ENCODE peak calls at places on chromosomes 16 and 17, in five cellular contexts. P is PC-9, F is heart right ventricle, Y is esophagus squamous epithelium, T is Panc1. K is an unnamed sample.

GRCh38 chr16:86068722-86069121 is 169.8 kb downstream of the IRF8 start:
- DNase-seq in P (no peak), F (no peak), Y (no peak), T (no peak), K (peak; percentile 19)

GRCh38 chr16:15610369-15610871 is 32.5 kb downstream of the MARF1 start:
- DNase-seq in P (no peak), F (no peak), Y (no peak), T (no peak), K (no peak)

GRCh38 chr16:31527617-31528287 is at the start of gene AHSP:
- DNase-seq in P (no peak), F (no peak), Y (no peak), T (no peak), K (no peak)

GRCh38 chr17:2710075-2710803 is 1.3 kb downstream of the CLUH start:
- DNase-seq in P (peak; percentile 34), F (no peak), Y (no peak), T (no peak), K (peak; percentile 66)

GRCh38 chr17:73635101-73635767 is 9.0 kb downstream of the SDK2 start:
- DNase-seq in P (no peak), F (no peak), Y (no peak), T (no peak), K (no peak)

GRCh38 chr17:34301986-34302385 is 16.4 kb downstream of the CCL11 start:
- DNase-seq in P (no peak), F (no peak), Y (no peak), T (no peak), K (no peak)

GRCh38 chr17:81249233-81250040 is 10.3 kb downstream of the NDUFAF8 start:
- DNase-seq in P (no peak), F (peak; percentile 10), Y (no peak), T (no peak), K (peak; percentile 68)

GRCh38 chr16:2205104-2205966 is at the start of gene MLST8:
- DNase-seq in P (peak; percentile 56), F (peak; percentile 91), Y (peak; percentile 57), T (no peak), K (peak; percentile 96)

GRCh38 chr16:89944773-89945172 is 3.8 kb upstream of the DEF8 start:
- DNase-seq in P (no peak), F (no peak), Y (no peak), T (no peak), K (no peak)

GRCh38 chr17:38741853-38742421 is 6.2 kb downstream of the PCGF2 start:
- DNase-seq in P (no peak), F (no peak), Y (no peak), T (no peak), K (no peak)

GRCh38 chr16:71895679-71896385 is 501 bp downstream of the IST1 start:
- DNase-seq in P (peak; percentile 42), F (peak; percentile 50), Y (no peak), T (no peak), K (peak; percentile 84)

GRCh38 chr17:28963841-28964240 is 12.5 kb upstream of the PHF12 start:
- DNase-seq in P (no peak), F (no peak), Y (no peak), T (no peak), K (peak; percentile 50)

GRCh38 chr17:4438162-4438944 is 4.6 kb downstream of the SPNS3 start:
- DNase-seq in P (no peak), F (no peak), Y (no peak), T (no peak), K (no peak)

GRCh38 chr16:81738831-81739496 is 40.1 kb upstream of the PLCG2 start:
- DNase-seq in P (no peak), F (peak; percentile 54), Y (peak; percentile 74), T (no peak), K (peak; percentile 87)

GRCh38 chr16:89102035-89102776 is 8.6 kb downstream of the ACSF3 start:
- DNase-seq in P (no peak), F (no peak), Y (no peak), T (no peak), K (peak; percentile 64)

GRCh38 chr16:81500833-81501521 is 56.4 kb downstream of the CMIP start:
- DNase-seq in P (no peak), F (no peak), Y (no peak), T (no peak), K (peak; percentile 57)

GRCh38 chr17:10805911-10806310 is 2.0 kb upstream of the TMEM238L start:
- DNase-seq in P (no peak), F (no peak), Y (no peak), T (no peak), K (no peak)

GRCh38 chr16:3842994-3843393 is 37.5 kb downstream of the CREBBP start:
- DNase-seq in P (no peak), F (no peak), Y (no peak), T (no peak), K (no peak)

GRCh38 chr17:2020721-2021120 is 4.4 kb downstream of the RTN4RL1 start:
- DNase-seq in P (peak; percentile 19), F (no peak), Y (no peak), T (no peak), K (no peak)

GRCh38 chr16:2799852-2800226 is 1.6 kb downstream of the PRSS41 start:
- DNase-seq in P (peak; percentile 87), F (no peak), Y (no peak), T (peak; percentile 60), K (no peak)

GRCh38 chr16:76278976-76279375 is 1.8 kb downstream of the CNTNAP4 start:
- DNase-seq in P (no peak), F (no peak), Y (no peak), T (peak; percentile 7), K (no peak)

GRCh38 chr17:5877948-5878347 is 192.2 kb upstream of the WSCD1 start:
- DNase-seq in P (no peak), F (peak; percentile 37), Y (no peak), T (no peak), K (no peak)

GRCh38 chr17:2087597-2088211 is 32.8 kb downstream of the HIC1 start:
- DNase-seq in P (peak; percentile 12), F (no peak), Y (no peak), T (no peak), K (peak; percentile 77)

GRCh38 chr17:27446569-27447301 is 9.5 kb upstream of the KSR1 start:
- DNase-seq in P (peak; percentile 57), F (no peak), Y (no peak), T (no peak), K (no peak)

GRCh38 chr16:3149193-3149530 is 14.3 kb downstream of the ZNF213 start:
- DNase-seq in P (peak; percentile 28), F (no peak), Y (no peak), T (no peak), K (peak; percentile 77)

GRCh38 chr16:1281517-1281916 is 25.6 kb downstream of the TPSD1 start:
- DNase-seq in P (no peak), F (no peak), Y (no peak), T (no peak), K (no peak)

GRCh38 chr16:72858611-72859493 is 189.1 kb downstream of the ZFHX3 start:
- DNase-seq in P (no peak), F (no peak), Y (no peak), T (no peak), K (no peak)

GRCh38 chr16:47712276-47713224 is 251.4 kb downstream of the PHKB start:
- DNase-seq in P (no peak), F (no peak), Y (no peak), T (no peak), K (peak; percentile 73)

GRCh38 chr16:1035066-1035415 is 37.5 kb upstream of the SSTR5 start:
- DNase-seq in P (no peak), F (peak; percentile 3), Y (no peak), T (no peak), K (no peak)

GRCh38 chr17:1643999-1644492 is 1.5 kb downstream of the SCARF1 start:
- DNase-seq in P (no peak), F (no peak), Y (no peak), T (no peak), K (no peak)

GRCh38 chr16:84559311-84559932 is 55.0 kb upstream of the MEAK7 start:
- DNase-seq in P (no peak), F (no peak), Y (no peak), T (no peak), K (no peak)

GRCh38 chr17:64130559-64131001 is 636 bp upstream of the ERN1 start:
- DNase-seq in P (no peak), F (no peak), Y (no peak), T (no peak), K (peak; percentile 80)

GRCh38 chr17:47720754-47721533 is 12.1 kb upstream of the TBX21 start:
- DNase-seq in P (peak; percentile 80), F (no peak), Y (no peak), T (no peak), K (no peak)

GRCh38 chr17:17871913-17872312 is 35.1 kb upstream of the SREBF1 start:
- DNase-seq in P (no peak), F (no peak), Y (no peak), T (no peak), K (no peak)

DNA sequence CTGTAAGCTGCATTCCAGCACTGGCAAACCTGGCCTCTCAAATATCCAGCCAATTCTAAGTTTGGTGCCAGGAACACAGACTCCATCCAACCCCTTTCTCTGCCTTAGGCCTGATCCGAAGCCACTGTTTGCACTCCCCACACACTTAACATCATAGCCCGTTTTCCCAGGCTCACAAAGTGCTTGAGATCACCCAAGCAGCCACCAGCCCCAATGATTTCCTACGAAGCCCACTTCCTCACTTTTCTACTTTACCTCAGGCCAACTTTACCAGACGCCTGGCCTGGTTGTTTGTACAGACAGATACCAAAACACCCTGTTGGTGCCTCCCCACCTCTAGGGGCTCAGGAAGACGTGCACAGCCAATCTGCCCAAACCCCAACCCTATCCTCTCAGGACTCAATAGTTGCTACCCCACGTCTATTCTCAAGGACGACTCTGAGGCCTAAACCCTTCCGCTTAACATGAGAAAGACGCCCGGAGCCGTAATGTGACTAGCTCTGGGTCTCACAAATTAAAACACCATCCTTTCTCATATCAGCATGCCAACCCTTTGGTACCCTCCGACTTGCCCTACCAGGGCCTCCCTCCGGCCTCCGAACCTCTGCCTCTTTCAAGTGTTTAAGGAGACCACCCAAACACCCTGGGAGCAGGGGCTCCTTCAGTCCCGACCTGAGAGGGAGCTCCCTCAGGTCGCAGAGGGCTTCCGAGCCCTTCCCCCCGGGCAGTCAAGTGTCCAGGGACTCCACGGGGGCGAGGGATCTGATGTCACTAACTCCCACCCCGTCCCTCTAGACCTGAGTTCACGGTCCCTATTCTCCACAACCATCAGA is 3.4 kb upstream of the PER1 start:
- DNase-seq in P (no peak), F (no peak), Y (no peak), T (no peak), K (peak; percentile 45)
- H3K27ac ChIP-seq in P (peak overlapping the region; percentile 39), F (peak overlapping the region; percentile 98), Y (peak overlapping the region; percentile 99), T (peak overlapping the region; percentile 82), K (peak overlapping the region; percentile 99)

DNA sequence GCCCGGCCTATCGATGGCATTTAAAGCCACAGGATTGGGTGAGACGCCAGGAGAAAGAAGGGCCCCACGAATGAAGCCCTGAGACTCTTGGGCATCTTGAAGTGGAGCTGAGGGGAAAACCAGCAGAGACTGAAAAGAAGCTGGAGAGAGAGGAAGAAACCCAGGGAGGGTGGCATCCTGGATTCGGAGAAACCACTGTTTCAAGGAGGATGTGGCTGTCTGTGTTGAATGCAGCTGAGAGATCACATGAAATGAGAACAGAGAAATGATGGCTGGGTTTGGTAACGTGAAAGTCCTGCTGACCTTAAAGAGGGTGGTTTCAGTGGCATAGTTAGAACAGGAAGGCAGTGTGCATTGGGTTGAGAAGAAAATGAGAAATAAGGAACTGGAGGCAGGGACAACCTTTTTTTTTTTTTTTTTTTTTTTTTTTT is 3.8 kb downstream of the TNFSF12 start:
- DNase-seq in P (no peak), F (no peak), Y (no peak), T (no peak), K (no peak)
- H3K27ac ChIP-seq in P (no peak overlapping the region), F (no peak overlapping the region), Y (peak overlapping the region; percentile 30), T (no peak overlapping the region), K (no peak overlapping the region)

GRCh38 chr16:66712512-66712911 is 16.0 kb upstream of the CMTM4 start:
- DNase-seq in P (no peak), F (no peak), Y (no peak), T (no peak), K (no peak)
- H3K27ac ChIP-seq in P (no peak overlapping the region), F (no peak overlapping the region), Y (no peak overlapping the region), T (no peak overlapping the region), K (no peak overlapping the region)

GRCh38 chr17:21199856-21200255 is 14.1 kb downstream of the TMEM11 start:
- DNase-seq in P (no peak), F (no peak), Y (no peak), T (no peak), K (no peak)
- H3K27ac ChIP-seq in P (no peak overlapping the region), F (no peak overlapping the region), Y (no peak overlapping the region), T (no peak overlapping the region), K (no peak overlapping the region)